ENCODE peak calls at places on chromosomes 6 and 20, in eight cellular contexts. J, Q, W, U, X, K, R and L are unnamed samples.

GRCh38 chr6:80143312-80143960 is 37.0 kb downstream of the BCKDHB start:
- DNase-seq in J (peak), Q (peak), W (peak), U (peak), X (peak), K (no peak), R (no peak), L (no peak)

GRCh38 chr20:42945194-42945593 is 244.5 kb downstream of the PTPRT start:
- DNase-seq in J (no peak), Q (no peak), W (no peak), U (no peak), X (no peak), K (no peak), R (no peak), L (no peak)

GRCh38 chr20:36745234-36745926 is 510 bp downstream of the NDRG3 start:
- DNase-seq in J (no peak), Q (peak), W (no peak), U (peak), X (peak), K (peak), R (no peak), L (peak)

GRCh38 chr20:46057856-46058655 is 29.0 kb downstream of the SLC12A5 start:
- DNase-seq in J (peak), Q (peak), W (peak), U (peak), X (no peak), K (peak), R (no peak), L (no peak)

GRCh38 chr6:21840428-21840827 is 246.9 kb downstream of the SOX4 start:
- DNase-seq in J (no peak), Q (no peak), W (no peak), U (peak), X (no peak), K (no peak), R (no peak), L (no peak)

GRCh38 chr20:46640044-46640443 is 11.2 kb downstream of the SLC13A3 start:
- DNase-seq in J (no peak), Q (no peak), W (no peak), U (no peak), X (no peak), K (no peak), R (no peak), L (no peak)

GRCh38 chr6:168196385-168196860 is 117.4 kb upstream of the FRMD1 start:
- DNase-seq in J (no peak), Q (peak), W (peak), U (no peak), X (no peak), K (no peak), R (no peak), L (no peak)

GRCh38 chr20:53872561-53873248 is 197.7 kb downstream of the BCAS1 start:
- DNase-seq in J (no peak), Q (no peak), W (no peak), U (peak), X (no peak), K (no peak), R (no peak), L (no peak)

GRCh38 chr20:63636752-63637633 is 10.1 kb upstream of the GMEB2 start:
- DNase-seq in J (no peak), Q (no peak), W (no peak), U (no peak), X (no peak), K (no peak), R (no peak), L (no peak)

GRCh38 chr20:15922556-15922955 is 650.7 kb downstream of the KIF16B start:
- DNase-seq in J (no peak), Q (no peak), W (no peak), U (no peak), X (no peak), K (no peak), R (no peak), L (peak)

GRCh38 chr6:148750826-148751225 is 4.0 kb downstream of the UST start:
- DNase-seq in J (no peak), Q (no peak), W (peak), U (no peak), X (no peak), K (no peak), R (no peak), L (no peak)

GRCh38 chr20:58906111-58906510 is 53.6 kb downstream of the GNAS start:
- DNase-seq in J (no peak), Q (no peak), W (peak), U (no peak), X (no peak), K (no peak), R (no peak), L (no peak)

GRCh38 chr6:149332602-149333311 is 15.2 kb downstream of the TAB2 start:
- DNase-seq in J (no peak), Q (no peak), W (no peak), U (no peak), X (no peak), K (no peak), R (no peak), L (no peak)

GRCh38 chr6:135667694-135668455 is 170.3 kb upstream of the AHI1 start:
- DNase-seq in J (peak), Q (peak), W (no peak), U (no peak), X (no peak), K (no peak), R (no peak), L (no peak)

GRCh38 chr6:13668291-13668928 is 43.2 kb downstream of the RANBP9 start:
- DNase-seq in J (no peak), Q (no peak), W (no peak), U (no peak), X (no peak), K (no peak), R (no peak), L (no peak)

GRCh38 chr20:37902504-37903313 is at the start of gene VSTM2L:
- DNase-seq in J (no peak), Q (no peak), W (peak), U (peak), X (no peak), K (no peak), R (no peak), L (no peak)

GRCh38 chr20:43748274-43748673 is 21.5 kb upstream of the GTSF1L start:
- DNase-seq in J (no peak), Q (no peak), W (no peak), U (no peak), X (no peak), K (no peak), R (no peak), L (no peak)

GRCh38 chr6:157644043-157644810 is 178.8 kb upstream of the SNX9 start:
- DNase-seq in J (no peak), Q (no peak), W (no peak), U (peak), X (no peak), K (no peak), R (no peak), L (peak)

GRCh38 chr6:39543950-39544349 is 181.3 kb downstream of the KIF6 start:
- DNase-seq in J (no peak), Q (no peak), W (no peak), U (no peak), X (no peak), K (no peak), R (no peak), L (no peak)

GRCh38 chr6:124986146-124986545 is 23.9 kb downstream of the RNF217 start:
- DNase-seq in J (no peak), Q (no peak), W (no peak), U (no peak), X (no peak), K (no peak), R (no peak), L (peak)

GRCh38 chr6:127516676-127517273 is 2.4 kb downstream of the MTCL3 start:
- DNase-seq in J (no peak), Q (no peak), W (peak), U (peak), X (no peak), K (peak), R (no peak), L (peak)

GRCh38 chr20:1800180-1800579 is 95.0 kb upstream of the SIRPA start:
- DNase-seq in J (no peak), Q (no peak), W (no peak), U (no peak), X (no peak), K (no peak), R (no peak), L (no peak)

GRCh38 chr20:35708502-35708901 is 9.3 kb downstream of the ROMO1 start:
- DNase-seq in J (no peak), Q (no peak), W (no peak), U (no peak), X (no peak), K (no peak), R (no peak), L (no peak)

GRCh38 chr20:59829415-59830106 is 103.9 kb downstream of the SYCP2 start:
- DNase-seq in J (no peak), Q (no peak), W (peak), U (no peak), X (peak), K (no peak), R (no peak), L (no peak)

GRCh38 chr20:46060301-46060881 is 29.4 kb downstream of the NCOA5 start:
- DNase-seq in J (no peak), Q (no peak), W (no peak), U (peak), X (no peak), K (no peak), R (no peak), L (peak)

GRCh38 chr20:63051186-63051860 is 44.6 kb upstream of the BHLHE23 start:
- DNase-seq in J (no peak), Q (no peak), W (no peak), U (no peak), X (peak), K (no peak), R (no peak), L (no peak)

DNA sequence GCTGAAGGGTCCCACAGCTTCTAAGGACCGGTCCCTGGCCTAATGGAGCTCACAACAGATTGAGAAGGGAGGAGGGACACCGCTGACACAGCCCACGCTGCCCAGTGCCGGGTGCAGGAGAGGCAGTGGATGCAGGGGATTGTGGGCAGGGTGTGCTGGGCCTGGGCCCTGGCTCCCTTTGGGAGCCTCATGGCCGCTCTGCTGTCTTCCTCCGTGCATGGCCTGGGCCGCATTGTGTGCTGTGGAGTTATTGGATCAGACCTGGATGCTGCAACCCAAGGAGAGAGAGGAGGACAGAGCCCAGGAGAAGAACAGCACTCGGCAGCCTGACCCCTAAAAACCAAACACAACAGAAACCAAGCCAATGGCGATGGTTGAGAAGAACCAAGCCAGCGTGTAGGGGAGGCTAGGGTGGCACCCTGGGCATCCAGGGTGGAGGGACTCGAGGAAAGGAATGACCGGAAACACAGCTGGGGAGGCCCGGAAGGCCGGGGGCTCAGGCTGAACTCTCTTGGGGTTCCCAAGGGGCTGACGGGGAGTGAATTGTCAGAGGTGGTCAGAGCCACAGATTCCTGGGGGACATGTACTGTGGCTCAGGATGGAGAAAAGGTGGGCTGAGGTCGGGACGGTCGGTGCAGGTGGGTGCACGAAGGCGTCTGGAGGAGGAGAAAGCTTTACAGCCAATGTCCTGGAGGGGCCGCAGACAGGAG is 41.0 kb downstream of the ERMARD start:
- DNase-seq in J (no peak), Q (no peak), W (peak), U (no peak), X (peak), K (no peak), R (no peak), L (no peak)
- H3K27ac ChIP-seq in J (no peak), Q (no peak), W (no peak), U (no peak), X (no peak), K (no peak), R (no peak), L (no peak)

GRCh38 chr6:35014341-35014740 is 125.3 kb downstream of the ANKS1A start:
- DNase-seq in J (no peak), Q (no peak), W (no peak), U (peak), X (no peak), K (peak), R (no peak), L (no peak)
- H3K27ac ChIP-seq in J (no peak), Q (no peak), W (no peak), U (peak), X (no peak), K (peak), R (peak), L (no peak)

GRCh38 chr20:4112490-4113420 is 97.4 kb upstream of the RNF24 start:
- DNase-seq in J (peak), Q (no peak), W (peak), U (peak), X (no peak), K (no peak), R (no peak), L (no peak)

GRCh38 chr20:4110885-4111284 is 95.5 kb upstream of the RNF24 start:
- DNase-seq in J (no peak), Q (no peak), W (no peak), U (no peak), X (no peak), K (no peak), R (no peak), L (no peak)

GRCh38 chr20:4113546-4113945 is 98.2 kb upstream of the RNF24 start:
- DNase-seq in J (no peak), Q (no peak), W (peak), U (no peak), X (no peak), K (no peak), R (no peak), L (no peak)

GRCh38 chr20:4109587-4109986 is 94.2 kb upstream of the RNF24 start:
- DNase-seq in J (no peak), Q (no peak), W (no peak), U (no peak), X (no peak), K (no peak), R (peak), L (no peak)

DNA sequence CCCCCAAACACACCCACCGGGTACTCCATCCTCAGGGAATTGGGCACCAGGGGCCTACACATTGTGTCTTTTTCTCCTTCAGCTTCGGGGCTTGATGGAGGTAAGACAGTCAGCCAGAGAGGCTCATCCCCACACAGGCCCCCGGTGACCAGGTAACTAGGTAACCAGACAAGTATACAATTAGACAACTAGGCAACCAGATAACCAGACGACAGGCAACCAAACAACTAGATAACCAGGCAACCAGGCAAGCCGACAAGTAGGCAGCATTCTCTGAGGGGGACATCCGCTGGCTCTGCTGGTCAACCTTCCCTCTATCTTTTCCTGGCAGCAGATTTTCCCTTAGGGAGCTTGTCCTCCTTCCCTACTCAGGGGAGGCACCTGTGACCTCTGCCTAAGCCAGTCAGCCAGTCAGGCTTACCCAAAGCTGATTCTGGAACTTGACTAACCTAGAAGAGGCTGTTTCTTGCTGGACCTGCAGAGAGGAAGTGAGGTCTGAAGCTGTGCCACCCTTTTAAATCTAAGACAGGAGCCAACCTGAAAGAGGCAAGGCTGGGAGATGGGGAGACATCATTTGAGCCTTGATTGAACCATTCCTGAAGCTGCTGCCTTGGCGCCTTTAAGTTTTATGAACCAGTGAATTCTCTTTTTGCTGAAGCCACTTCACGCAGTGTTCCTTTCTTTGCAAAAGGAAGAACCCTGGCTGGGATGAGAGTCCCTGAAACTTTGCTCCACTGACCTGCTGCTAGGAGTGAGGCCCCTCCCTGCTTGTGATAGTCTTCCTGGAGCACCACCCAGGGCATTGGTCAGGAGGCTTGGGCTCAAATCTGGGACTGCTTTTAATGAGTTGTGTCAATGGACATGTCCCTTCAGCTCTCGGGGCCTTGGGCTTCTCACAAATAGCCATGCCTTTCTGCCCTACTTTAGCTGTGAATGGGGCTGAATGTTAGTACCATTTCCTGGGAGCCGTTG is 96.4 kb upstream of the RNF24 start:
- DNase-seq in J (no peak), Q (no peak), W (no peak), U (no peak), X (no peak), K (no peak), R (no peak), L (no peak)
- H3K27ac ChIP-seq in J (no peak), Q (no peak), W (no peak), U (no peak), X (no peak), K (no peak), R (no peak), L (no peak)

GRCh38 chr20:4829494-4830211 is 107.9 kb downstream of the PRND start:
- DNase-seq in J (no peak), Q (peak), W (peak), U (no peak), X (no peak), K (no peak), R (no peak), L (peak)

GRCh38 chr20:4828830-4829493 is 107.3 kb downstream of the PRND start:
- DNase-seq in J (no peak), Q (peak), W (peak), U (no peak), X (no peak), K (no peak), R (no peak), L (no peak)

GRCh38 chr20:4832469-4832868 is 110.8 kb downstream of the PRND start:
- DNase-seq in J (no peak), Q (no peak), W (no peak), U (no peak), X (no peak), K (no peak), R (no peak), L (no peak)

GRCh38 chr20:4830696-4831095 is 109.0 kb downstream of the PRND start:
- DNase-seq in J (no peak), Q (no peak), W (no peak), U (no peak), X (no peak), K (no peak), R (no peak), L (no peak)

DNA sequence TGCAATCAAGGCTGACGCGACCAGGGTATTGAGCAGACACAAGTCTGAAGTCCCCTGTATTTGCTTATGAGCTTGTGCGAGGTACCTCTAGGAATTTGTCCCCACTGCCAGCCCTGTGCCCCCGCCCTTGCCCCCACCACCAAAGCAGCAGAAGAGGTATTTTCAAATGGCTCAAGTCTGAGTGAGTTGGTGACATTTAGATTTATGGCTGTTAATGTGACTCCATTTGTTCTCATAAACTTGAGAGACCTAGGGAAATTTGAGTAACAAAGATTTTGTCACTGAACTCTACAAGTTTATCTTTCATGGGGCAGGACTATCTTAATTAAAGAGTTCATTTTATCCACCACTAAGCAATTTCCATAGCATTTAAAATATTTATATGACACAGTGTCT is 108.5 kb downstream of the PRND start:
- DNase-seq in J (no peak), Q (no peak), W (no peak), U (no peak), X (no peak), K (no peak), R (no peak), L (no peak)
- H3K27ac ChIP-seq in J (no peak), Q (no peak), W (no peak), U (no peak), X (no peak), K (no peak), R (no peak), L (no peak)

DNA sequence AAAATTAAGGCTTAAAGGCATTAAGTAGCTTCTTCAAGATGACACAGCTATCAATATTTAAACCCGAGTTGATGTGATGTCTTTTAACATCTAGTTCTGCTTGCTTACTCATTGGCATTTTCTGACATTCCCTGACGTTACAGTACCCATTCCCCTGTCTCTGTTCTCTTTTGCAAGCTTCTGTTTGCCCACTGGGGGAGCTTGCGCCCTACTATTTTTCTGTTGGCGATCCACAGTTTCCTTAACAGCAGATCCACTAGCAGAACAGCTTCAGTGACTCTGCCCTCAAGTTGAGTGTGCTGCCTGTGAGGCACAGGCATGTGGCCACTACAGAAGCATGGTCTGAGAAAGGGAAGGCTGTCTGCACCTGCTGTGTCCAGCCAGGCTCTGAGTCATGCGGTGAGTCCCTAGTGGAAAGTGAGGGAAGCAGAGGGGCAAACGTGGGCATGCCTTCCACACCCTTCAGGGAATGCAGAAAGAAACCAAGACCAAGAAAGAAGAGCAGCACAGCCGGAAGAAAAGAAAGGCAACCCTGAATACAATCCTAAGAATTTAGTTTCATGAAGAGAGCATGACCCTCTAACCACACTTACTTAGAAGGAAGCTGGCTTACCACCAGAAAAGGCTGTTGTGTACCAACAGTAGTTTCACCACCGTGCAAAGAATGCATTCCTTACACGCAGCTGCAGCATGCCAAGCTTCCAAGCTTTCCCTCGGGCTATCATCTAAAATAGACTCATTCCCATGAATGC is 97.7 kb upstream of the VGLL2 start:
- DNase-seq in J (no peak), Q (no peak), W (no peak), U (no peak), X (no peak), K (no peak), R (peak), L (no peak)
- H3K27ac ChIP-seq in J (no peak), Q (no peak), W (no peak), U (no peak), X (no peak), K (no peak), R (peak), L (no peak)